ENCODE peak calls at places on chromosomes 7 and 10, in five cellular contexts. One of them, this sample, is unnamed.

GRCh38 chr7:106054133-106054532 is 58.0 kb downstream of the SYPL1 start:
- DNase-seq in HepG2: no peak
- DNase-seq in GM12878: no peak
- DNase-seq in K562: no peak
- DNase-seq in A549: no peak
- DNase-seq in this sample: no peak

GRCh38 chr7:106767498-106768323 is 97.4 kb upstream of the PIK3CG start:
- DNase-seq in A549: no peak
- DNase-seq in K562: no peak
- DNase-seq in GM12878: no peak
- DNase-seq in HepG2: no peak
- DNase-seq in this sample: peak

GRCh38 chr10:124508070-124508667 is 46.5 kb downstream of the LHPP start:
- DNase-seq in K562: no peak
- DNase-seq in A549: no peak
- DNase-seq in GM12878: no peak
- DNase-seq in HepG2: no peak
- DNase-seq in this sample: no peak

GRCh38 chr7:125878990-125879389 is 949.4 kb upstream of the POT1 start:
- DNase-seq in K562: no peak
- DNase-seq in HepG2: no peak
- DNase-seq in A549: no peak
- DNase-seq in GM12878: no peak
- DNase-seq in this sample: no peak

GRCh38 chr10:80552151-80552646 is 14.5 kb downstream of the SH2D4B start:
- DNase-seq in A549: no peak
- DNase-seq in GM12878: no peak
- DNase-seq in HepG2: peak
- DNase-seq in K562: no peak
- DNase-seq in this sample: peak

GRCh38 chr10:24207781-24208611 is 942 bp upstream of the KIAA1217 start:
- DNase-seq in HepG2: peak
- DNase-seq in K562: no peak
- DNase-seq in A549: peak
- DNase-seq in GM12878: no peak
- DNase-seq in this sample: no peak

GRCh38 chr7:3439333-3440030 is 138.4 kb downstream of the SDK1 start:
- DNase-seq in HepG2: no peak
- DNase-seq in K562: no peak
- DNase-seq in GM12878: no peak
- DNase-seq in A549: peak
- DNase-seq in this sample: no peak

GRCh38 chr7:2444476-2444875 is 31.7 kb downstream of the GRIFIN start:
- DNase-seq in HepG2: no peak
- DNase-seq in GM12878: no peak
- DNase-seq in A549: no peak
- DNase-seq in K562: peak
- DNase-seq in this sample: no peak

GRCh38 chr10:15695852-15696251 is 23.9 kb downstream of the ITGA8 start:
- DNase-seq in GM12878: no peak
- DNase-seq in HepG2: no peak
- DNase-seq in K562: no peak
- DNase-seq in A549: no peak
- DNase-seq in this sample: peak

GRCh38 chr10:76206797-76207352 is 775.5 kb downstream of the LRMDA start:
- DNase-seq in GM12878: peak
- DNase-seq in A549: no peak
- DNase-seq in HepG2: no peak
- DNase-seq in K562: no peak
- DNase-seq in this sample: no peak

GRCh38 chr7:75738975-75739795 is 444 bp upstream of the HIP1 start:
- DNase-seq in K562: peak
- DNase-seq in HepG2: peak
- DNase-seq in GM12878: peak
- DNase-seq in A549: peak
- DNase-seq in this sample: peak
- TF ChIP-seq CTCF in K562: no peak
- TF ChIP-seq CTCF in HepG2: peak
- TF ChIP-seq CTCF in GM12878: no peak
- TF ChIP-seq CTCF in A549: no peak
- TF ChIP-seq CTCF in this sample: no peak

GRCh38 chr7:97064972-97065587 is 40.4 kb upstream of the DLX5 start:
- DNase-seq in K562: peak
- DNase-seq in A549: peak
- DNase-seq in HepG2: peak
- DNase-seq in GM12878: no peak
- DNase-seq in this sample: peak
- TF ChIP-seq JUNB in K562: no peak
- TF ChIP-seq JUNB in A549: no peak
- TF ChIP-seq JUNB in HepG2: no peak
- TF ChIP-seq JUNB in GM12878: no peak
- TF ChIP-seq JUNB in this sample: no peak

GRCh38 chr7:4931932-4932331 is 27.1 kb downstream of the MMD2 start:
- DNase-seq in GM12878: no peak
- DNase-seq in K562: peak
- DNase-seq in A549: peak
- DNase-seq in HepG2: peak
- DNase-seq in this sample: peak
- TF ChIP-seq CTCF in GM12878: no peak
- TF ChIP-seq CTCF in K562: no peak
- TF ChIP-seq CTCF in A549: no peak
- TF ChIP-seq CTCF in HepG2: no peak
- TF ChIP-seq CTCF in this sample: no peak

GRCh38 chr10:101482568-101482967 is 105.5 kb downstream of the POLL start:
- DNase-seq in K562: no peak
- DNase-seq in A549: no peak
- DNase-seq in HepG2: no peak
- DNase-seq in GM12878: no peak
- DNase-seq in this sample: no peak
- TF ChIP-seq JUNB in K562: no peak
- TF ChIP-seq JUNB in A549: no peak
- TF ChIP-seq JUNB in HepG2: no peak
- TF ChIP-seq JUNB in GM12878: no peak
- TF ChIP-seq JUNB in this sample: no peak